ENCODE peak calls at places on chromosomes 12 and 14, in five cellular contexts. One of them, this sample, is unnamed.

GRCh38 chr12:50401383-50402155 is 884 bp downstream of the LARP4 start:
- DNase-seq in HEK293T: no peak
- DNase-seq in lung microvascular endothelial cell: peak
- DNase-seq in BJ: no peak
- DNase-seq in tibial artery: peak
- DNase-seq in this sample: peak

GRCh38 chr14:62329427-62329826 is 567.2 kb downstream of the SNAPC1 start:
- DNase-seq in HEK293T: no peak
- DNase-seq in BJ: no peak
- DNase-seq in tibial artery: no peak
- DNase-seq in lung microvascular endothelial cell: no peak
- DNase-seq in this sample: no peak

GRCh38 chr14:24266344-24267244 is 3.6 kb upstream of the TGM1 start:
- DNase-seq in BJ: no peak
- DNase-seq in HEK293T: no peak
- DNase-seq in tibial artery: no peak
- DNase-seq in lung microvascular endothelial cell: no peak
- DNase-seq in this sample: no peak

GRCh38 chr12:49909826-49910225 is 6.1 kb upstream of the FAIM2 start:
- DNase-seq in HEK293T: no peak
- DNase-seq in BJ: no peak
- DNase-seq in lung microvascular endothelial cell: no peak
- DNase-seq in tibial artery: no peak
- DNase-seq in this sample: peak

GRCh38 chr12:44504799-44505198 is 371.3 kb downstream of the NELL2 start:
- DNase-seq in BJ: no peak
- DNase-seq in HEK293T: no peak
- DNase-seq in tibial artery: no peak
- DNase-seq in lung microvascular endothelial cell: no peak
- DNase-seq in this sample: no peak

GRCh38 chr12:110426300-110426910 is 22.9 kb upstream of the ANAPC7 start:
- DNase-seq in HEK293T: no peak
- DNase-seq in BJ: peak
- DNase-seq in lung microvascular endothelial cell: no peak
- DNase-seq in tibial artery: no peak
- DNase-seq in this sample: no peak

GRCh38 chr14:104940526-104941150 is 16.0 kb downstream of the PLD4 start:
- DNase-seq in lung microvascular endothelial cell: no peak
- DNase-seq in tibial artery: no peak
- DNase-seq in HEK293T: peak
- DNase-seq in BJ: no peak
- DNase-seq in this sample: no peak

GRCh38 chr12:6376079-6376941 is 947 bp upstream of the SCNN1A start:
- DNase-seq in tibial artery: peak
- DNase-seq in BJ: no peak
- DNase-seq in HEK293T: peak
- DNase-seq in lung microvascular endothelial cell: peak
- DNase-seq in this sample: no peak

GRCh38 chr12:107045186-107045585 is 48.2 kb downstream of the CRY1 start:
- DNase-seq in tibial artery: no peak
- DNase-seq in lung microvascular endothelial cell: no peak
- DNase-seq in BJ: no peak
- DNase-seq in HEK293T: no peak
- DNase-seq in this sample: no peak

GRCh38 chr14:58637391-58638230 is at the start of gene DACT1:
- DNase-seq in tibial artery: peak
- DNase-seq in BJ: no peak
- DNase-seq in HEK293T: peak
- DNase-seq in lung microvascular endothelial cell: peak
- DNase-seq in this sample: peak

GRCh38 chr14:79279645-79280399 is 931.5 kb downstream of the DIO2 start:
- DNase-seq in BJ: no peak
- DNase-seq in HEK293T: no peak
- DNase-seq in lung microvascular endothelial cell: no peak
- DNase-seq in tibial artery: peak
- DNase-seq in this sample: no peak

GRCh38 chr12:89700191-89700810 is 8.3 kb downstream of the ATP2B1 start:
- DNase-seq in BJ: no peak
- DNase-seq in lung microvascular endothelial cell: no peak
- DNase-seq in HEK293T: no peak
- DNase-seq in tibial artery: no peak
- DNase-seq in this sample: no peak

GRCh38 chr14:24298892-24299254 is 707 bp downstream of the DHRS1 start:
- DNase-seq in tibial artery: no peak
- DNase-seq in BJ: no peak
- DNase-seq in HEK293T: no peak
- DNase-seq in lung microvascular endothelial cell: no peak
- DNase-seq in this sample: no peak

GRCh38 chr12:115572440-115572839 is 705.1 kb downstream of the MED13L start:
- DNase-seq in tibial artery: no peak
- DNase-seq in lung microvascular endothelial cell: no peak
- DNase-seq in HEK293T: no peak
- DNase-seq in BJ: no peak
- DNase-seq in this sample: no peak

GRCh38 chr14:99466719-99467118 is 13.9 kb downstream of the SETD3 start:
- DNase-seq in tibial artery: no peak
- DNase-seq in BJ: no peak
- DNase-seq in lung microvascular endothelial cell: no peak
- DNase-seq in HEK293T: no peak
- DNase-seq in this sample: no peak

GRCh38 chr12:115155665-115156645 is 472.0 kb upstream of the TBX3 start:
- DNase-seq in tibial artery: no peak
- DNase-seq in lung microvascular endothelial cell: no peak
- DNase-seq in HEK293T: no peak
- DNase-seq in BJ: peak
- DNase-seq in this sample: no peak

GRCh38 chr14:41609704-41610183 is 3.1 kb downstream of the LRFN5 start:
- DNase-seq in HEK293T: peak
- DNase-seq in BJ: no peak
- DNase-seq in tibial artery: peak
- DNase-seq in lung microvascular endothelial cell: no peak
- DNase-seq in this sample: peak

GRCh38 chr12:64840949-64841717 is 16.7 kb downstream of the TBC1D30 start:
- DNase-seq in BJ: no peak
- DNase-seq in tibial artery: no peak
- DNase-seq in lung microvascular endothelial cell: no peak
- DNase-seq in HEK293T: no peak
- DNase-seq in this sample: no peak

GRCh38 chr12:111428728-111429175 is 23.0 kb downstream of the SH2B3 start:
- DNase-seq in HEK293T: no peak
- DNase-seq in BJ: no peak
- DNase-seq in tibial artery: peak
- DNase-seq in lung microvascular endothelial cell: peak
- DNase-seq in this sample: no peak

GRCh38 chr14:23600806-23601205 is 22.2 kb upstream of the JPH4 start:
- DNase-seq in tibial artery: no peak
- DNase-seq in BJ: no peak
- DNase-seq in lung microvascular endothelial cell: no peak
- DNase-seq in HEK293T: no peak
- DNase-seq in this sample: no peak

GRCh38 chr14:101004176-101004575 is 100.7 kb upstream of the RTL1 start:
- DNase-seq in lung microvascular endothelial cell: no peak
- DNase-seq in HEK293T: no peak
- DNase-seq in BJ: no peak
- DNase-seq in tibial artery: no peak
- DNase-seq in this sample: no peak

GRCh38 chr12:79927772-79928474 is 7.0 kb downstream of the PPP1R12A start:
- DNase-seq in tibial artery: no peak
- DNase-seq in lung microvascular endothelial cell: no peak
- DNase-seq in HEK293T: no peak
- DNase-seq in BJ: no peak
- DNase-seq in this sample: no peak

GRCh38 chr12:6632026-6632978 is 3.5 kb downstream of the LPAR5 start:
- DNase-seq in tibial artery: no peak
- DNase-seq in lung microvascular endothelial cell: no peak
- DNase-seq in HEK293T: no peak
- DNase-seq in BJ: no peak
- DNase-seq in this sample: no peak

GRCh38 chr12:56115329-56115728 is 1.1 kb upstream of the RPL41 start:
- DNase-seq in tibial artery: no peak
- DNase-seq in HEK293T: no peak
- DNase-seq in BJ: no peak
- DNase-seq in lung microvascular endothelial cell: peak
- DNase-seq in this sample: no peak

GRCh38 chr14:52987042-52987441 is 36.2 kb upstream of the FERMT2 start:
- DNase-seq in tibial artery: no peak
- DNase-seq in lung microvascular endothelial cell: no peak
- DNase-seq in HEK293T: no peak
- DNase-seq in BJ: no peak
- DNase-seq in this sample: no peak

GRCh38 chr12:102702447-102703114 is 214.5 kb downstream of the PAH start:
- DNase-seq in tibial artery: peak
- DNase-seq in lung microvascular endothelial cell: peak
- DNase-seq in BJ: peak
- DNase-seq in HEK293T: peak
- DNase-seq in this sample: peak

GRCh38 chr14:23636317-23637211 is at the start of gene DHRS2:
- DNase-seq in tibial artery: no peak
- DNase-seq in HEK293T: no peak
- DNase-seq in lung microvascular endothelial cell: peak
- DNase-seq in BJ: no peak
- DNase-seq in this sample: no peak

GRCh38 chr12:88420460-88420859 is 159.8 kb downstream of the KITLG start:
- DNase-seq in tibial artery: no peak
- DNase-seq in BJ: peak
- DNase-seq in HEK293T: no peak
- DNase-seq in lung microvascular endothelial cell: no peak
- DNase-seq in this sample: no peak

GRCh38 chr14:23009939-23010718 is at the start of gene C14orf93:
- DNase-seq in lung microvascular endothelial cell: peak
- DNase-seq in BJ: no peak
- DNase-seq in HEK293T: peak
- DNase-seq in tibial artery: peak
- DNase-seq in this sample: peak

GRCh38 chr12:56164345-56164729 is 6.2 kb downstream of the MYL6 start:
- DNase-seq in HEK293T: no peak
- DNase-seq in BJ: no peak
- DNase-seq in tibial artery: no peak
- DNase-seq in lung microvascular endothelial cell: no peak
- DNase-seq in this sample: no peak

GRCh38 chr14:69181491-69181890 is 9.8 kb upstream of the EXD2 start:
- DNase-seq in lung microvascular endothelial cell: no peak
- DNase-seq in HEK293T: no peak
- DNase-seq in BJ: no peak
- DNase-seq in tibial artery: no peak
- DNase-seq in this sample: no peak

GRCh38 chr14:36221097-36221496 is 44.6 kb upstream of the PTCSC3 start:
- DNase-seq in tibial artery: no peak
- DNase-seq in lung microvascular endothelial cell: no peak
- DNase-seq in HEK293T: no peak
- DNase-seq in BJ: no peak
- DNase-seq in this sample: peak

GRCh38 chr14:23539867-23540469 is 11.6 kb downstream of the ZFHX2 start:
- DNase-seq in lung microvascular endothelial cell: no peak
- DNase-seq in tibial artery: no peak
- DNase-seq in HEK293T: no peak
- DNase-seq in BJ: no peak
- DNase-seq in this sample: no peak

This sample was measured in neuronal stem cell.